ENCODE peak calls at places on chromosomes 11 and 22, in ten cellular contexts. E, B, F, X, U, T, L, H, S and M are unnamed samples.

GRCh38 chr22:42078469-42079318 is 806 bp upstream of the SMDT1 start:
- DNase-seq in E (no peak), B (no peak), F (no peak), X (no peak), U (no peak), T (no peak), L (no peak), H (peak), S (peak), M (no peak)

GRCh38 chr11:62908468-62909072 is 12.6 kb downstream of the CHRM1 start:
- DNase-seq in E (no peak), B (no peak), F (no peak), X (no peak), U (no peak), T (no peak), L (no peak), H (no peak), S (peak), M (no peak)

GRCh38 chr11:126317681-126318641 is 14.1 kb downstream of the DCPS start:
- DNase-seq in E (peak), B (peak), F (no peak), X (peak), U (peak), T (peak), L (no peak), H (peak), S (no peak), M (peak)

GRCh38 chr22:41968601-41969000 is 642 bp upstream of the SEPTIN3 start:
- DNase-seq in E (no peak), B (no peak), F (no peak), X (no peak), U (no peak), T (no peak), L (no peak), H (no peak), S (no peak), M (no peak)

GRCh38 chr11:20775331-20775730 is 105.9 kb downstream of the NELL1 start:
- DNase-seq in E (no peak), B (no peak), F (peak), X (no peak), U (no peak), T (no peak), L (no peak), H (no peak), S (no peak), M (no peak)

GRCh38 chr11:97979741-97980140 is 1041.0 kb upstream of the CNTN5 start:
- DNase-seq in E (no peak), B (peak), F (no peak), X (no peak), U (no peak), T (no peak), L (no peak), H (no peak), S (no peak), M (no peak)

GRCh38 chr11:40337118-40337517 is 1122.3 kb downstream of the LRRC4C start:
- DNase-seq in E (no peak), B (peak), F (no peak), X (no peak), U (no peak), T (no peak), L (no peak), H (no peak), S (no peak), M (no peak)

GRCh38 chr11:120061761-120062560 is 76.0 kb downstream of the TRIM29 start:
- DNase-seq in E (no peak), B (peak), F (peak), X (peak), U (peak), T (peak), L (no peak), H (peak), S (peak), M (no peak)

GRCh38 chr22:23282089-23282501 is 101.8 kb downstream of the BCR start:
- DNase-seq in E (no peak), B (peak), F (no peak), X (peak), U (peak), T (peak), L (no peak), H (no peak), S (peak), M (peak)

GRCh38 chr11:22730319-22730718 is 63.9 kb downstream of the GAS2 start:
- DNase-seq in E (peak), B (no peak), F (no peak), X (no peak), U (no peak), T (no peak), L (no peak), H (no peak), S (no peak), M (no peak)

GRCh38 chr11:64206457-64207246 is at the start of gene FERMT3:
- DNase-seq in E (peak), B (no peak), F (peak), X (no peak), U (no peak), T (no peak), L (no peak), H (no peak), S (no peak), M (peak)

GRCh38 chr11:126194121-126194543 is 17.3 kb downstream of the RPUSD4 start:
- DNase-seq in E (peak), B (peak), F (peak), X (peak), U (no peak), T (peak), L (no peak), H (no peak), S (peak), M (peak)

GRCh38 chr11:121614661-121615240 is 162.0 kb upstream of the SORL1-AS1 start:
- DNase-seq in E (no peak), B (no peak), F (peak), X (no peak), U (no peak), T (no peak), L (no peak), H (no peak), S (no peak), M (no peak)

GRCh38 chr11:6538892-6539291 is 41.8 kb downstream of the DNHD1 start:
- DNase-seq in E (no peak), B (no peak), F (no peak), X (no peak), U (no peak), T (no peak), L (no peak), H (no peak), S (no peak), M (no peak)

GRCh38 chr11:72352859-72353551 is 81.3 kb downstream of the CLPB start:
- DNase-seq in E (peak), B (peak), F (peak), X (peak), U (no peak), T (peak), L (no peak), H (no peak), S (peak), M (no peak)

GRCh38 chr11:116687458-116688201 is 85.2 kb downstream of the BUD13 start:
- DNase-seq in E (no peak), B (no peak), F (peak), X (no peak), U (no peak), T (no peak), L (no peak), H (peak), S (no peak), M (no peak)

GRCh38 chr22:19803736-19804267 is 43.2 kb downstream of the TBX1 start:
- DNase-seq in E (no peak), B (no peak), F (peak), X (no peak), U (no peak), T (no peak), L (no peak), H (peak), S (no peak), M (no peak)

GRCh38 chr22:37659066-37659896 is 758 bp downstream of the PDXP start:
- DNase-seq in E (no peak), B (no peak), F (no peak), X (no peak), U (no peak), T (no peak), L (no peak), H (no peak), S (no peak), M (no peak)

GRCh38 chr11:73240190-73240781 is 22.2 kb downstream of the P2RY2 start:
- DNase-seq in E (no peak), B (peak), F (no peak), X (peak), U (no peak), T (peak), L (no peak), H (no peak), S (no peak), M (peak)

GRCh38 chr11:72652871-72653615 is 21.2 kb downstream of the PDE2A start:
- DNase-seq in E (no peak), B (no peak), F (peak), X (no peak), U (no peak), T (no peak), L (no peak), H (no peak), S (no peak), M (no peak)

GRCh38 chr11:83773950-83774880 is 488.0 kb upstream of the CCDC90B start:
- DNase-seq in E (no peak), B (peak), F (no peak), X (no peak), U (no peak), T (no peak), L (no peak), H (no peak), S (no peak), M (no peak)

GRCh38 chr11:128356992-128357391 is 230.4 kb downstream of the ETS1 start:
- DNase-seq in E (no peak), B (no peak), F (no peak), X (no peak), U (no peak), T (no peak), L (no peak), H (no peak), S (no peak), M (no peak)

GRCh38 chr11:8097062-8097814 is 16.2 kb downstream of the TUB start:
- DNase-seq in E (no peak), B (no peak), F (no peak), X (no peak), U (no peak), T (no peak), L (no peak), H (no peak), S (no peak), M (no peak)

GRCh38 chr11:129505266-129505665 is 129.6 kb downstream of the BARX2 start:
- DNase-seq in E (no peak), B (no peak), F (no peak), X (no peak), U (no peak), T (no peak), L (no peak), H (no peak), S (no peak), M (no peak)